ENCODE peak calls at places on chromosomes 13 and 19, in eight cellular contexts. L is psoas muscle, O is uterus, S is ascending aorta, N is colonic mucosa, T is mucosa of descending colon, Z is vagina, U is tibial nerve. Y is an unnamed sample.

GRCh38 chr13:29526741-29527140 is 68.7 kb downstream of the SLC7A1 start:
- DNase-seq in U (no peak), Z (no peak), T (no peak), S (no peak), N (no peak), L (no peak), O (no peak), Y (no peak)

GRCh38 chr19:33005440-33005839 is 33.4 kb downstream of the FAAP24 start:
- DNase-seq in L (no peak), N (no peak), O (no peak), Z (no peak), U (no peak), S (no peak), T (no peak), Y (no peak)

GRCh38 chr19:39132344-39132969 is 6.9 kb downstream of the PAK4 start:
- DNase-seq in Z (no peak), O (no peak), U (no peak), N (no peak), T (no peak), L (no peak), S (no peak), Y (no peak)

GRCh38 chr13:23995283-23996073 is 98.2 kb upstream of the C1QTNF9B start:
- DNase-seq in O (no peak), U (no peak), T (no peak), L (no peak), N (no peak), Z (no peak), S (no peak), Y (no peak)

GRCh38 chr19:41606215-41606837 is 20.5 kb downstream of the CEACAM4 start:
- DNase-seq in U (no peak), O (no peak), Z (peak), N (no peak), S (no peak), L (no peak), T (no peak), Y (no peak)

GRCh38 chr19:48372904-48373303 is 8.7 kb downstream of the SYNGR4 start:
- DNase-seq in T (no peak), Z (no peak), U (no peak), S (no peak), L (no peak), O (no peak), N (peak), Y (no peak)

GRCh38 chr19:8610041-8610927 is at the start of gene ADAMTS10:
- DNase-seq in O (peak), Z (no peak), N (peak), U (peak), S (peak), L (no peak), T (no peak), Y (no peak)

GRCh38 chr13:91904597-91904996 is 506.2 kb downstream of the GPC5 start:
- DNase-seq in S (no peak), T (no peak), U (no peak), L (no peak), N (no peak), Z (no peak), O (no peak), Y (peak)

GRCh38 chr19:45632468-45633196 is 6.6 kb downstream of the EML2 start:
- DNase-seq in O (peak), N (peak), T (peak), S (peak), Z (no peak), L (peak), U (peak), Y (peak)

GRCh38 chr13:20824762-20825161 is 51.0 kb upstream of the EEF1AKMT1 start:
- DNase-seq in Z (no peak), O (no peak), L (no peak), T (no peak), U (no peak), N (no peak), S (no peak), Y (no peak)

GRCh38 chr19:38649305-38650179 is 2.1 kb downstream of the ACTN4 start:
- DNase-seq in T (peak), Z (no peak), S (no peak), O (peak), U (no peak), N (peak), L (peak), Y (no peak)

GRCh38 chr19:482186-483041 is 13.9 kb upstream of the MADCAM1 start:
- DNase-seq in L (peak), U (no peak), T (no peak), N (no peak), Z (no peak), O (no peak), S (no peak), Y (no peak)

GRCh38 chr19:17755977-17756670 is 4.8 kb downstream of the FCHO1 start:
- DNase-seq in U (no peak), N (peak), S (no peak), T (peak), O (no peak), L (no peak), Z (no peak), Y (peak)

GRCh38 chr13:44050450-44051063 is 170.9 kb downstream of the LACC1 start:
- DNase-seq in N (no peak), Z (no peak), S (no peak), T (no peak), U (peak), O (no peak), L (no peak), Y (peak)

GRCh38 chr19:33301900-33302174 is 497 bp downstream of the CEBPA start:
- DNase-seq in U (no peak), Z (peak), S (no peak), O (no peak), L (no peak), T (no peak), N (no peak), Y (no peak)

GRCh38 chr19:19179548-19180441 is 9.7 kb upstream of the MEF2B start:
- DNase-seq in S (no peak), L (no peak), Z (no peak), O (no peak), U (no peak), N (no peak), T (no peak), Y (no peak)

GRCh38 chr13:99522288-99522687 is 21.0 kb downstream of the TM9SF2 start:
- DNase-seq in L (no peak), N (no peak), T (no peak), O (no peak), S (no peak), U (no peak), Z (no peak), Y (no peak)

GRCh38 chr13:99982021-99982740 is 597 bp downstream of the ZIC2 start:
- DNase-seq in Z (peak), T (peak), O (no peak), N (no peak), U (no peak), L (no peak), S (peak), Y (peak)

GRCh38 chr13:70714993-70715392 is 606.7 kb upstream of the KLHL1 start:
- DNase-seq in L (no peak), N (no peak), O (no peak), S (no peak), T (no peak), U (no peak), Z (no peak), Y (no peak)

GRCh38 chr19:15109768-15110417 is 2.7 kb downstream of the SYDE1 start:
- DNase-seq in S (no peak), O (no peak), Z (no peak), N (no peak), T (no peak), L (no peak), U (no peak), Y (no peak)

GRCh38 chr13:51153527-51153926 is 42.5 kb upstream of the C13orf42 start:
- DNase-seq in S (no peak), U (no peak), N (no peak), L (no peak), O (no peak), T (no peak), Z (no peak), Y (no peak)

GRCh38 chr19:44847144-44848035 is 1.3 kb downstream of the NECTIN2 start:
- DNase-seq in T (peak), O (peak), Z (no peak), N (peak), L (peak), U (peak), S (peak), Y (no peak)

GRCh38 chr19:41031926-41032325 is 40.8 kb downstream of the CYP2B6 start:
- DNase-seq in N (no peak), U (no peak), L (no peak), Z (no peak), O (no peak), T (no peak), S (no peak), Y (no peak)

GRCh38 chr13:98500963-98501421 is 75.9 kb downstream of the STK24 start:
- DNase-seq in O (no peak), N (no peak), Z (no peak), T (no peak), U (no peak), S (no peak), L (no peak), Y (peak)

GRCh38 chr19:45306040-45306439 is 16.6 kb downstream of the CKM start:
- DNase-seq in S (no peak), U (no peak), Z (no peak), N (no peak), L (no peak), O (no peak), T (no peak), Y (no peak)

GRCh38 chr19:29714953-29715694 is at the start of gene C19orf12:
- DNase-seq in L (peak), O (peak), U (no peak), S (peak), Z (no peak), T (peak), N (peak), Y (peak)

GRCh38 chr13:113666951-113667701 is at the start of gene GRK1:
- DNase-seq in L (peak), N (no peak), O (peak), Z (no peak), S (peak), U (no peak), T (peak), Y (no peak)

GRCh38 chr13:59643906-59644626 is 519.7 kb downstream of the DIAPH3 start:
- DNase-seq in U (no peak), S (no peak), T (no peak), O (no peak), N (no peak), L (no peak), Z (no peak), Y (no peak)

GRCh38 chr13:45167611-45168554 is 33.0 kb downstream of the KCTD4 start:
- DNase-seq in U (no peak), O (no peak), T (no peak), N (peak), Z (no peak), L (no peak), S (no peak), Y (no peak)

GRCh38 chr19:52685811-52686210 is 47.7 kb upstream of the ZNF83 start:
- DNase-seq in L (no peak), S (no peak), U (no peak), Z (no peak), T (no peak), N (no peak), O (no peak), Y (no peak)
- TF ChIP-seq CTCF in L (no peak), S (no peak), U (no peak), Z (no peak), T (no peak), N (no peak), O (no peak), Y (no peak)

DNA sequence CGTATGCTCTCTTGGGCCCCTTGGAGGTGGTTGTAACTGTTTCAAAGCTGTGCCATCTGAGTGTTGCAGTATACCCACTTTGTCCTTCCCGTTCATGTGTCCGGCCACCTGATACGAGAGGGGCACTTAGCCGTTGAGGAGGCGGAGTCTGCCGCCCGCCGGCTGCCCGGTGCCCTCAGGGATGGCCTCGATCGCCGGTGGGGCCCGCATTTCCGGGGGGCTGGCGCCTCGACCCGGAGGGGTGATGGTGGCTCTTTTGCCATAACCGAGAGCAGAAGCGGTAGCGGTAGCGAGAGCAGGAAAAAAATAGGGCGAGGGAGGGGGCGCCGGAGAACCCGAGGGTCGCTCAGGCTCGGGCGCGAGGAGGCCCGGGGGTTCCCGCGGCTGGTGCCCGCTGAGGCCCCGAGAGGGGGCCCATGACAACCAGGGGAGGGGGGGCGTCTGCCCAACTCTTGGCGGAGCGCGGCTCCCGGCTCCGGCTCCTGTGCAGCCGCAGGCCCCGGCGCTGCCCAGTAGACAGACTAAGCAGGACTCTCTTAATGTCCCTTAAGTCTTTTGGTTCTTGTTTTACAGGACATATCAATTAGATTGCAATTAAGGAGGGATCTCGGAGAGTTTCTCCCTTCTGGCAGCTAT is 342.7 kb upstream of the SGCG start:
- DNase-seq in T (no peak), O (no peak), Z (no peak), L (no peak), S (peak), N (no peak), U (no peak), Y (no peak)
- H3K4me3 ChIP-seq in T (no peak), O (peak), Z (peak), L (peak), S (peak), N (no peak), U (peak), Y (no peak)

GRCh38 chr13:75829874-75830273 is 193.7 kb downstream of the LMO7 start:
- DNase-seq in Z (no peak), L (no peak), T (no peak), O (no peak), S (no peak), U (no peak), N (no peak), Y (no peak)
- TF ChIP-seq CTCF in Z (no peak), L (no peak), T (no peak), O (no peak), S (no peak), U (no peak), N (no peak), Y (no peak)

DNA sequence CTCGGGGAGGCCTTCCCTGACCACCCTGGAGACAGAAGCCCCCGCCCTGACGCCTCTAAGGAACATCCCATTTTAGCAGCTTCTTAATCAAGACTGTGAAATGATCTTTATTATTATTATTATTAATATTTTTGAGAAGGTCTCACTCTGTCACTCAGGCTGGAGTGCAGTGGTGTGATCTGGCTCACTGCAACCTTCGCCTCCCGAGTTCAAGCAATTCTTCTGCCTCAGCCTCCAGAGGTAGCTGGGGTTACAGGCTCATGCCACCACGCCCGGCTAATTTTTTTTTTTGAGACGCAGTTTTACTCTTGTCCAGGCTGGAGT is 3.6 kb upstream of the DAND5 start:
- DNase-seq in U (no peak), Z (no peak), L (no peak), T (no peak), S (no peak), O (no peak), N (no peak), Y (no peak)
- H3K4me3 ChIP-seq in U (peak), Z (peak), L (peak), T (no peak), S (peak), O (no peak), N (peak), Y (no peak)

Y was measured in GM12865.